ENCODE peak calls at places on chromosomes 13 and 19, in six cellular contexts. J, E, P, Z, R and L are unnamed samples.

GRCh38 chr19:51595776-51596175 is 24.7 kb downstream of the ZNF175 start:
- DNase-seq in J (no peak), E (no peak), P (no peak), Z (no peak), R (no peak), L (no peak)

GRCh38 chr19:38596057-38596981 is 21.4 kb downstream of the MAP4K1 start:
- DNase-seq in J (peak; percentile 90), E (peak; percentile 74), P (peak; percentile 57), Z (no peak), R (peak; percentile 69), L (peak; percentile 74)

GRCh38 chr13:94329754-94330551 is 149.5 kb downstream of the DCT start:
- DNase-seq in J (no peak), E (no peak), P (no peak), Z (no peak), R (no peak), L (no peak)

GRCh38 chr19:5145521-5146511 is 176.9 kb downstream of the KDM4B start:
- DNase-seq in J (peak; percentile 51), E (no peak), P (no peak), Z (no peak), R (peak; percentile 15), L (no peak)

GRCh38 chr19:16801599-16801998 is 27.6 kb upstream of the SIN3B start:
- DNase-seq in J (no peak), E (no peak), P (no peak), Z (no peak), R (no peak), L (no peak)

GRCh38 chr19:47608908-47609879 is at the start of gene BICRA:
- DNase-seq in J (peak; percentile 94), E (peak; percentile 76), P (peak; percentile 90), Z (peak; percentile 42), R (peak; percentile 85), L (peak; percentile 80)

GRCh38 chr19:870963-871401 is 11.5 kb downstream of the CFD start:
- DNase-seq in J (peak; percentile 78), E (no peak), P (no peak), Z (no peak), R (peak; percentile 70), L (no peak)

GRCh38 chr19:11252665-11253355 is 9.5 kb downstream of the DOCK6 start:
- DNase-seq in J (no peak), E (no peak), P (no peak), Z (no peak), R (no peak), L (no peak)

GRCh38 chr19:38004505-38005223 is 97.7 kb downstream of the SIPA1L3 start:
- DNase-seq in J (peak; percentile 87), E (peak; percentile 62), P (peak; percentile 83), Z (peak; percentile 71), R (peak; percentile 59), L (peak; percentile 85)

GRCh38 chr19:46571495-46571894 is 29.6 kb upstream of the CALM3 start:
- DNase-seq in J (no peak), E (no peak), P (no peak), Z (no peak), R (no peak), L (no peak)

GRCh38 chr13:29000802-29001201 is 180.7 kb downstream of the MTUS2 start:
- DNase-seq in J (no peak), E (no peak), P (no peak), Z (no peak), R (no peak), L (no peak)

GRCh38 chr13:61030445-61030844 is 385.2 kb downstream of the PCDH20 start:
- DNase-seq in J (no peak), E (no peak), P (no peak), Z (no peak), R (no peak), L (no peak)

GRCh38 chr19:12187625-12188024 is 24.7 kb downstream of the ZNF136 start:
- DNase-seq in J (no peak), E (no peak), P (no peak), Z (no peak), R (no peak), L (no peak)

GRCh38 chr19:51458899-51459592 is 792 bp upstream of the SIGLEC8 start:
- DNase-seq in J (no peak), E (no peak), P (no peak), Z (no peak), R (no peak), L (no peak)

GRCh38 chr19:7605490-7606222 is 10.0 kb downstream of the CAMSAP3 start:
- DNase-seq in J (no peak), E (peak; percentile 16), P (no peak), Z (no peak), R (no peak), L (no peak)

GRCh38 chr19:51316688-51317087 is 5.2 kb downstream of the IGLON5 start:
- DNase-seq in J (no peak), E (no peak), P (no peak), Z (no peak), R (no peak), L (no peak)

GRCh38 chr19:4084547-4084877 is 17.8 kb upstream of the ZBTB7A start:
- DNase-seq in J (no peak), E (no peak), P (no peak), Z (no peak), R (no peak), L (no peak)

GRCh38 chr13:27043013-27043412 is 128.6 kb downstream of the USP12 start:
- DNase-seq in J (no peak), E (no peak), P (no peak), Z (peak; percentile 11), R (no peak), L (peak; percentile 50)

GRCh38 chr19:45568732-45569131 is 15.9 kb downstream of the OPA3 start:
- DNase-seq in J (no peak), E (no peak), P (peak; percentile 57), Z (no peak), R (no peak), L (no peak)

GRCh38 chr19:11420429-11420893 is 1.3 kb upstream of the RGL3 start:
- DNase-seq in J (peak; percentile 88), E (no peak), P (no peak), Z (no peak), R (peak; percentile 64), L (no peak)

GRCh38 chr19:45305421-45305820 is 17.3 kb downstream of the CKM start:
- DNase-seq in J (no peak), E (no peak), P (no peak), Z (no peak), R (no peak), L (no peak)

GRCh38 chr19:58181902-58182576 is 822 bp upstream of the ZNF274 start:
- DNase-seq in J (peak; percentile 65), E (peak; percentile 18), P (peak; percentile 66), Z (no peak), R (peak; percentile 27), L (peak; percentile 30)

GRCh38 chr13:113404723-113405471 is 41.0 kb upstream of the GRTP1 start:
- DNase-seq in J (peak; percentile 83), E (no peak), P (peak; percentile 27), Z (no peak), R (no peak), L (no peak)

GRCh38 chr13:106467406-106468122 is 67.9 kb downstream of the EFNB2 start:
- DNase-seq in J (no peak), E (no peak), P (no peak), Z (no peak), R (no peak), L (no peak)

GRCh38 chr19:41367848-41368301 is 3.9 kb upstream of the B9D2 start:
- DNase-seq in J (no peak), E (no peak), P (no peak), Z (no peak), R (no peak), L (no peak)

GRCh38 chr13:37968555-37968954 is 99.0 kb upstream of the TRPC4 start:
- DNase-seq in J (no peak), E (no peak), P (no peak), Z (no peak), R (no peak), L (no peak)

GRCh38 chr13:31965361-31966066 is 66.1 kb upstream of the FRY start:
- DNase-seq in J (no peak), E (peak; percentile 36), P (no peak), Z (no peak), R (no peak), L (no peak)

GRCh38 chr13:51246005-51246404 is 23.8 kb downstream of the FAM124A start:
- DNase-seq in J (no peak), E (no peak), P (no peak), Z (no peak), R (no peak), L (no peak)

GRCh38 chr19:27974082-27974513 is 1238.9 kb downstream of the UQCRFS1 start:
- DNase-seq in J (no peak), E (no peak), P (no peak), Z (no peak), R (peak; percentile 16), L (no peak)

GRCh38 chr19:55681131-55682087 is 6.4 kb downstream of the EPN1 start:
- DNase-seq in J (no peak), E (no peak), P (no peak), Z (no peak), R (peak; percentile 68), L (no peak)

DNA sequence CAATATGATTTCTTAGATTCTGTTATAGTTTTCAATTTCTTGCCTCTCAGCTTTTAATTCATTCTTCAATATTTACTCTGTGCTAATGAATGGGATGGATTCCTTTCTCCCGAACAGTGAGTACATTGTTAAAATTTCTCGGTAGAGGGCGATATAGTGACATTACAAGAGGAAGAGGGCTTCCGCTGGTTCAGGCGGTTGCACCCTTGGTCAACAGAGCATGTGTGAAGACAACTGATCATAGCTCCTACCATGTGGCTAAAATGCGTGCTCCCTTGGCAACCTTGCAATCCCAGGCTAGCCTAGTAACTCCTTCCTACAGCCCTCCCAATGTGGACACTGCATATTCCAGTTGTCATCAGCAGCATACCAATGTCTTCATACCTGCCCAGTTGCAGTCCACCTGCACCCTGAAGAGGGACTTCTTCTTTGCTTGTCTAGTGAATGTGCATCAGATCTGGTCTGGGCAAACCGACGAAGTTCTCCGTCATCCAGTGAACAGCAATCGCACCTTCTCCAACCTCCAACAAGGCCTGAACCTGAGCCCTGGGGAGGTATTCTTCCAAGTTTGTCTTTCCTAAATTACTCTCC is 653.0 kb upstream of the GPC6 start:
- DNase-seq in J (no peak), E (no peak), P (no peak), Z (no peak), R (no peak), L (no peak)
- TF ChIP-seq CTCF in J (no peak), E (no peak), P (no peak), Z (no peak), R (no peak), L (no peak)

GRCh38 chr19:9362905-9363304 is at the start of gene ZNF177:
- DNase-seq in J (no peak), E (no peak), P (no peak), Z (no peak), R (no peak), L (no peak)
- H3K4me3 ChIP-seq in J (peak within 1 kb of the TSS; percentile 28), E (no peak within 1 kb of the TSS), P (no peak within 1 kb of the TSS), Z (no peak within 1 kb of the TSS), R (no peak within 1 kb of the TSS), L (no peak within 1 kb of the TSS)

DNA sequence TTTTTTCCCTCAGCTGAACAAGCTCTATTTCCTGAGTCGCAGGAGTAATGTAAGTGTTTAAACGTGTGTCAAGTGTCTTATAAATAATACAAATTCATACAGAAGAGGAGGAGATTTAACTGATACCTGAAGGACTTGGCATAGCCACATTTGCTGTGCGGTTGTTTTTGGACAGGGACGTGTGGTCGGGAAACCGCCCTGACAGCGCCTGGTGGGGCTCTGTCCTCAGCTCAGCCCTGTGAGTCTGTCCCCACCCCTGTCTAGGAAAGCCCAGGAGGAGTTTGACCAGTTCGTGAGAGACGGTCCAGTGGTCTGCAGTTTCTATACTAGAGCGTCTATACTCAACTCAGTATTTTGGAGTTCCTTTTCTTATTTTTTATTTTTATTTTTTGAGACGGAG is 16.7 kb downstream of the ZIC2 start:
- DNase-seq in J (no peak), E (no peak), P (no peak), Z (no peak), R (no peak), L (no peak)
- H3K27me3 ChIP-seq in J (peaks cover 22% of the 10 kb centered on the region), E (peaks cover 52% of the 10 kb centered on the region), P (peaks cover 41% of the 10 kb centered on the region), Z (peaks cover 35% of the 10 kb centered on the region), R (peaks cover 6% of the 10 kb centered on the region), L (peaks cover 4% of the 10 kb centered on the region)

GRCh38 chr13:40644838-40645620 is 21.4 kb downstream of the FOXO1 start:
- DNase-seq in J (no peak), E (no peak), P (no peak), Z (no peak), R (no peak), L (no peak)
- TF ChIP-seq CTCF in J (no peak), E (no peak), P (no peak), Z (no peak), R (no peak), L (no peak)